ENCODE peak calls at places on chromosomes 5 and 9, in six cellular contexts. One of them, this sample, is unnamed.

GRCh38 chr9:107141967-107142366 is 141.1 kb upstream of the RAD23B start:
- DNase-seq in cardiac muscle cell: peak
- DNase-seq in Caco-2: no peak
- DNase-seq in foreskin fibroblast: no peak
- DNase-seq in CD8-positive, alpha-beta T cell: no peak
- DNase-seq in uterus: no peak
- DNase-seq in this sample: no peak

GRCh38 chr9:129221233-129221632 is 43.2 kb upstream of the IER5L start:
- DNase-seq in Caco-2: no peak
- DNase-seq in CD8-positive, alpha-beta T cell: peak
- DNase-seq in foreskin fibroblast: no peak
- DNase-seq in uterus: no peak
- DNase-seq in cardiac muscle cell: no peak
- DNase-seq in this sample: no peak

GRCh38 chr5:88687253-88687955 is 195.6 kb downstream of the MEF2C start:
- DNase-seq in foreskin fibroblast: no peak
- DNase-seq in Caco-2: no peak
- DNase-seq in cardiac muscle cell: no peak
- DNase-seq in CD8-positive, alpha-beta T cell: no peak
- DNase-seq in uterus: no peak
- DNase-seq in this sample: no peak

GRCh38 chr5:132952829-132953228 is 10.6 kb downstream of the AFF4 start:
- DNase-seq in CD8-positive, alpha-beta T cell: no peak
- DNase-seq in cardiac muscle cell: no peak
- DNase-seq in uterus: no peak
- DNase-seq in foreskin fibroblast: no peak
- DNase-seq in Caco-2: no peak
- DNase-seq in this sample: no peak

GRCh38 chr5:91257301-91257700 is 125.8 kb downstream of the ARRDC3 start:
- DNase-seq in foreskin fibroblast: no peak
- DNase-seq in Caco-2: no peak
- DNase-seq in cardiac muscle cell: no peak
- DNase-seq in uterus: no peak
- DNase-seq in CD8-positive, alpha-beta T cell: no peak
- DNase-seq in this sample: no peak

GRCh38 chr9:95157491-95158151 is 159.9 kb downstream of the FANCC start:
- DNase-seq in cardiac muscle cell: peak
- DNase-seq in CD8-positive, alpha-beta T cell: no peak
- DNase-seq in foreskin fibroblast: peak
- DNase-seq in Caco-2: no peak
- DNase-seq in uterus: peak
- DNase-seq in this sample: no peak

GRCh38 chr5:50923768-50924113 is 257.3 kb downstream of the PARP8 start:
- DNase-seq in Caco-2: no peak
- DNase-seq in foreskin fibroblast: no peak
- DNase-seq in uterus: no peak
- DNase-seq in CD8-positive, alpha-beta T cell: no peak
- DNase-seq in cardiac muscle cell: no peak
- DNase-seq in this sample: no peak

GRCh38 chr9:116899337-116900006 is 212.4 kb downstream of the TRIM32 start:
- DNase-seq in uterus: no peak
- DNase-seq in CD8-positive, alpha-beta T cell: no peak
- DNase-seq in Caco-2: no peak
- DNase-seq in foreskin fibroblast: no peak
- DNase-seq in cardiac muscle cell: no peak
- DNase-seq in this sample: no peak

GRCh38 chr5:66747602-66748001 is 151.4 kb downstream of the MAST4 start:
- DNase-seq in Caco-2: no peak
- DNase-seq in cardiac muscle cell: no peak
- DNase-seq in uterus: no peak
- DNase-seq in foreskin fibroblast: no peak
- DNase-seq in CD8-positive, alpha-beta T cell: no peak
- DNase-seq in this sample: no peak

GRCh38 chr5:60993875-60994571 is 49.0 kb downstream of the NDUFAF2 start:
- DNase-seq in foreskin fibroblast: no peak
- DNase-seq in Caco-2: no peak
- DNase-seq in uterus: no peak
- DNase-seq in CD8-positive, alpha-beta T cell: no peak
- DNase-seq in cardiac muscle cell: no peak
- DNase-seq in this sample: no peak

GRCh38 chr9:101307524-101308213 is 77.1 kb downstream of the BAAT start:
- DNase-seq in uterus: no peak
- DNase-seq in foreskin fibroblast: no peak
- DNase-seq in cardiac muscle cell: no peak
- DNase-seq in CD8-positive, alpha-beta T cell: no peak
- DNase-seq in Caco-2: no peak
- DNase-seq in this sample: no peak

GRCh38 chr5:54895816-54896341 is 89.5 kb downstream of the ESM1 start:
- DNase-seq in foreskin fibroblast: peak
- DNase-seq in cardiac muscle cell: peak
- DNase-seq in Caco-2: peak
- DNase-seq in CD8-positive, alpha-beta T cell: no peak
- DNase-seq in uterus: peak
- DNase-seq in this sample: peak

GRCh38 chr9:86020731-86021130 is 78.6 kb downstream of the GOLM1 start:
- DNase-seq in CD8-positive, alpha-beta T cell: no peak
- DNase-seq in Caco-2: no peak
- DNase-seq in foreskin fibroblast: no peak
- DNase-seq in cardiac muscle cell: peak
- DNase-seq in uterus: no peak
- DNase-seq in this sample: no peak

GRCh38 chr5:50958852-50959457 is 292.5 kb downstream of the PARP8 start:
- DNase-seq in CD8-positive, alpha-beta T cell: no peak
- DNase-seq in Caco-2: no peak
- DNase-seq in uterus: no peak
- DNase-seq in cardiac muscle cell: peak
- DNase-seq in foreskin fibroblast: no peak
- DNase-seq in this sample: peak

GRCh38 chr9:34010979-34011378 is 37.7 kb downstream of the UBAP2 start:
- DNase-seq in Caco-2: no peak
- DNase-seq in cardiac muscle cell: peak
- DNase-seq in uterus: no peak
- DNase-seq in CD8-positive, alpha-beta T cell: no peak
- DNase-seq in foreskin fibroblast: no peak
- DNase-seq in this sample: no peak

GRCh38 chr5:83029912-83030311 is 47.3 kb downstream of the TMEM167A start:
- DNase-seq in uterus: no peak
- DNase-seq in foreskin fibroblast: peak
- DNase-seq in cardiac muscle cell: peak
- DNase-seq in Caco-2: no peak
- DNase-seq in CD8-positive, alpha-beta T cell: no peak
- DNase-seq in this sample: no peak

GRCh38 chr9:30075451-30076199 is 2308.8 kb upstream of the ACO1 start:
- DNase-seq in uterus: no peak
- DNase-seq in CD8-positive, alpha-beta T cell: no peak
- DNase-seq in foreskin fibroblast: no peak
- DNase-seq in Caco-2: no peak
- DNase-seq in cardiac muscle cell: no peak
- DNase-seq in this sample: peak

GRCh38 chr9:38017149-38017884 is 51.7 kb downstream of the SHB start:
- DNase-seq in cardiac muscle cell: peak
- DNase-seq in CD8-positive, alpha-beta T cell: no peak
- DNase-seq in Caco-2: no peak
- DNase-seq in uterus: no peak
- DNase-seq in foreskin fibroblast: no peak
- DNase-seq in this sample: peak

GRCh38 chr5:167012281-167013034 is 1279.0 kb upstream of the WWC1 start:
- DNase-seq in uterus: no peak
- DNase-seq in CD8-positive, alpha-beta T cell: no peak
- DNase-seq in Caco-2: no peak
- DNase-seq in cardiac muscle cell: no peak
- DNase-seq in foreskin fibroblast: no peak
- DNase-seq in this sample: no peak

GRCh38 chr9:1913931-1914330 is 101.2 kb upstream of the SMARCA2 start:
- DNase-seq in cardiac muscle cell: no peak
- DNase-seq in foreskin fibroblast: no peak
- DNase-seq in Caco-2: no peak
- DNase-seq in CD8-positive, alpha-beta T cell: no peak
- DNase-seq in uterus: no peak
- DNase-seq in this sample: no peak

GRCh38 chr5:41985945-41986344 is 60.9 kb downstream of the FBXO4 start:
- DNase-seq in CD8-positive, alpha-beta T cell: no peak
- DNase-seq in foreskin fibroblast: no peak
- DNase-seq in Caco-2: no peak
- DNase-seq in uterus: no peak
- DNase-seq in cardiac muscle cell: no peak
- DNase-seq in this sample: no peak

GRCh38 chr9:34493972-34494535 is 28.7 kb downstream of the ENHO start:
- DNase-seq in CD8-positive, alpha-beta T cell: no peak
- DNase-seq in uterus: peak
- DNase-seq in foreskin fibroblast: peak
- DNase-seq in cardiac muscle cell: peak
- DNase-seq in Caco-2: peak
- DNase-seq in this sample: peak

GRCh38 chr9:108983885-108984284 is 29.4 kb downstream of the CTNNAL1 start:
- DNase-seq in uterus: no peak
- DNase-seq in foreskin fibroblast: no peak
- DNase-seq in CD8-positive, alpha-beta T cell: no peak
- DNase-seq in cardiac muscle cell: no peak
- DNase-seq in Caco-2: no peak
- DNase-seq in this sample: no peak

GRCh38 chr5:132961887-132962286 is 1.5 kb downstream of the AFF4 start:
- DNase-seq in Caco-2: no peak
- DNase-seq in CD8-positive, alpha-beta T cell: no peak
- DNase-seq in foreskin fibroblast: peak
- DNase-seq in cardiac muscle cell: peak
- DNase-seq in uterus: no peak
- DNase-seq in this sample: no peak

GRCh38 chr5:93741136-93741811 is at the start of gene POU5F2:
- DNase-seq in uterus: no peak
- DNase-seq in cardiac muscle cell: no peak
- DNase-seq in Caco-2: no peak
- DNase-seq in foreskin fibroblast: no peak
- DNase-seq in CD8-positive, alpha-beta T cell: no peak
- DNase-seq in this sample: no peak

GRCh38 chr5:122163151-122164069 is 34.1 kb downstream of the ZNF474 start:
- DNase-seq in uterus: no peak
- DNase-seq in CD8-positive, alpha-beta T cell: no peak
- DNase-seq in cardiac muscle cell: peak
- DNase-seq in Caco-2: no peak
- DNase-seq in foreskin fibroblast: peak
- DNase-seq in this sample: peak

GRCh38 chr5:176727528-176727900 is 80.2 kb downstream of the TSPAN17 start:
- DNase-seq in CD8-positive, alpha-beta T cell: no peak
- DNase-seq in foreskin fibroblast: no peak
- DNase-seq in cardiac muscle cell: no peak
- DNase-seq in Caco-2: no peak
- DNase-seq in uterus: no peak
- DNase-seq in this sample: no peak

GRCh38 chr5:103389846-103390245 is 131.3 kb downstream of the MACIR start:
- DNase-seq in uterus: no peak
- DNase-seq in CD8-positive, alpha-beta T cell: no peak
- DNase-seq in Caco-2: no peak
- DNase-seq in cardiac muscle cell: no peak
- DNase-seq in foreskin fibroblast: no peak
- DNase-seq in this sample: no peak

GRCh38 chr9:72362680-72363139 is 2.3 kb downstream of the ZFAND5 start:
- DNase-seq in Caco-2: no peak
- DNase-seq in foreskin fibroblast: peak
- DNase-seq in CD8-positive, alpha-beta T cell: peak
- DNase-seq in uterus: peak
- DNase-seq in cardiac muscle cell: peak
- DNase-seq in this sample: peak
- TF ChIP-seq CTCF in Caco-2: no peak
- TF ChIP-seq CTCF in foreskin fibroblast: no peak
- TF ChIP-seq CTCF in CD8-positive, alpha-beta T cell: no peak
- TF ChIP-seq CTCF in uterus: no peak
- TF ChIP-seq CTCF in cardiac muscle cell: no peak
- TF ChIP-seq CTCF in this sample: no peak

GRCh38 chr5:157598350-157598936 is 22.9 kb upstream of the ADAM19 start:
- DNase-seq in cardiac muscle cell: no peak
- DNase-seq in uterus: no peak
- DNase-seq in Caco-2: no peak
- DNase-seq in CD8-positive, alpha-beta T cell: no peak
- DNase-seq in foreskin fibroblast: no peak
- DNase-seq in this sample: no peak
- TF ChIP-seq CTCF in cardiac muscle cell: no peak
- TF ChIP-seq CTCF in uterus: no peak
- TF ChIP-seq CTCF in Caco-2: no peak
- TF ChIP-seq CTCF in CD8-positive, alpha-beta T cell: no peak
- TF ChIP-seq CTCF in foreskin fibroblast: no peak
- TF ChIP-seq CTCF in this sample: no peak

DNA sequence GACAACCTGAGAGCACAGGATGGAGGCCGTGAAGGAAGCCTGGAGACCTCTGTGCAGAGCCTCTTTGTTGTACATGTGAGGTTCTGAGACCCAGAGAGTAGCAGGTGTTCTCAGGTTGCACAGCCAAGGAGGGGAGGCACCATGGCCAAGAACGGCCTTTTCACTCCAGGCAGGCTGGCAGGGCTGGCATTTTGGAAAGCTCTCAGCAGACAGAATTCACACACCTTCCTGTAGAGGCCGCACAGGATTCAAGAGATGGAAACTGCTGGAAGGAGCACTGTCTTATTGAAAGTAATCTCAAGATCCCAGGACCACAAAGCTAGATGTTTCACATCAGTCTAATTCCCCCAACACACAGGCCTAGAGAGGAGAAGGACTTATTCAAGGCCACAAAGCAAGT is 52.8 kb upstream of the XPA start:
- DNase-seq in Caco-2: no peak
- DNase-seq in foreskin fibroblast: no peak
- DNase-seq in cardiac muscle cell: no peak
- DNase-seq in uterus: no peak
- DNase-seq in CD8-positive, alpha-beta T cell: no peak
- DNase-seq in this sample: no peak
- TF ChIP-seq CTCF in Caco-2: peak
- TF ChIP-seq CTCF in foreskin fibroblast: no peak
- TF ChIP-seq CTCF in cardiac muscle cell: no peak
- TF ChIP-seq CTCF in uterus: no peak
- TF ChIP-seq CTCF in CD8-positive, alpha-beta T cell: no peak
- TF ChIP-seq CTCF in this sample: no peak

DNA sequence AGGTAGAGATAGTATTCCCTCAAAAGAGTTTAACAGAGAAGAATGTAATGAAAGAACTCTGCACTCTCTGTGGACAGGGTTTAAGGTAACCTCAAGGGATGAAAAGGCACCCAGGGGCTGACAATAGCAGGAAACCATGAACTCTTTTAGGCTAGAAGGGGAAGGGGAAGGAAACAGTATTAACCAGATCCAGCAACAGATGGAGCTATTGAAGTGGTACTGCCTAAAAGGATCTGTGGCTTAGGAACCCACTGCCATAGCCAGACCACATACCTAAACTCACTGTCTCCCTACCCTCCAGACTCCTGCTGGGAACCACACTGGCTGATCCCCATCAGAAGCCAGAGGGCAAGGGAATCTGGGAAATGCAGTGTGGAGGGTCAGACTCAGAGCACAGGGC is 35.5 kb downstream of the PLGRKT start:
- DNase-seq in CD8-positive, alpha-beta T cell: no peak
- DNase-seq in Caco-2: no peak
- DNase-seq in foreskin fibroblast: no peak
- DNase-seq in cardiac muscle cell: no peak
- DNase-seq in uterus: no peak
- DNase-seq in this sample: no peak
- TF ChIP-seq CTCF in CD8-positive, alpha-beta T cell: no peak
- TF ChIP-seq CTCF in Caco-2: no peak
- TF ChIP-seq CTCF in foreskin fibroblast: no peak
- TF ChIP-seq CTCF in cardiac muscle cell: no peak
- TF ChIP-seq CTCF in uterus: no peak
- TF ChIP-seq CTCF in this sample: no peak